ENCODE peak calls at places on chromosomes 7 and 10, in five cellular contexts. One of them, this sample, is unnamed. For H3K9me3, the result is how much of the 10 kb centered on the place peaks cover.

GRCh38 chr10:73907841-73908517 is 3.0 kb upstream of the PLAU start:
- DNase-seq in uterus: no peak
- DNase-seq in colonic mucosa: peak
- DNase-seq in heart left ventricle: peak
- DNase-seq in small intestine: no peak
- DNase-seq in this sample: no peak

GRCh38 chr10:31146496-31147219 is 115.0 kb upstream of the ZNF438 start:
- DNase-seq in small intestine: no peak
- DNase-seq in heart left ventricle: peak
- DNase-seq in colonic mucosa: no peak
- DNase-seq in uterus: peak
- DNase-seq in this sample: no peak

GRCh38 chr7:114865564-114865963 is 56.3 kb upstream of the MDFIC start:
- DNase-seq in uterus: peak
- DNase-seq in small intestine: peak
- DNase-seq in colonic mucosa: peak
- DNase-seq in heart left ventricle: peak
- DNase-seq in this sample: peak

GRCh38 chr10:52965938-52966401 is 193.4 kb upstream of the MBL2 start:
- DNase-seq in colonic mucosa: no peak
- DNase-seq in uterus: no peak
- DNase-seq in small intestine: no peak
- DNase-seq in heart left ventricle: no peak
- DNase-seq in this sample: no peak

GRCh38 chr7:137760111-137760510 is 86.7 kb downstream of the DGKI start:
- DNase-seq in colonic mucosa: no peak
- DNase-seq in uterus: no peak
- DNase-seq in heart left ventricle: no peak
- DNase-seq in small intestine: no peak
- DNase-seq in this sample: no peak

GRCh38 chr7:145582742-145583303 is 533.8 kb upstream of the CNTNAP2 start:
- DNase-seq in colonic mucosa: no peak
- DNase-seq in uterus: no peak
- DNase-seq in small intestine: no peak
- DNase-seq in heart left ventricle: no peak
- DNase-seq in this sample: no peak

GRCh38 chr7:47571355-47572100 is 10.4 kb downstream of the TNS3 start:
- DNase-seq in heart left ventricle: peak
- DNase-seq in uterus: peak
- DNase-seq in colonic mucosa: peak
- DNase-seq in small intestine: peak
- DNase-seq in this sample: no peak

GRCh38 chr7:17625038-17625437 is 315.3 kb downstream of the SNX13 start:
- DNase-seq in uterus: no peak
- DNase-seq in colonic mucosa: no peak
- DNase-seq in small intestine: no peak
- DNase-seq in heart left ventricle: no peak
- DNase-seq in this sample: no peak

GRCh38 chr10:124572751-124573150 is 111.1 kb downstream of the LHPP start:
- DNase-seq in colonic mucosa: no peak
- DNase-seq in uterus: no peak
- DNase-seq in heart left ventricle: no peak
- DNase-seq in small intestine: no peak
- DNase-seq in this sample: no peak

GRCh38 chr10:70328987-70329386 is 45.2 kb upstream of the NPFFR1 start:
- DNase-seq in small intestine: no peak
- DNase-seq in uterus: no peak
- DNase-seq in heart left ventricle: no peak
- DNase-seq in colonic mucosa: no peak
- DNase-seq in this sample: no peak

GRCh38 chr10:3090914-3091313 is 23.6 kb downstream of the PFKP start:
- DNase-seq in small intestine: peak
- DNase-seq in colonic mucosa: peak
- DNase-seq in uterus: peak
- DNase-seq in heart left ventricle: peak
- DNase-seq in this sample: no peak

GRCh38 chr10:86047588-86047987 is 319.0 kb downstream of the GRID1 start:
- DNase-seq in heart left ventricle: no peak
- DNase-seq in uterus: no peak
- DNase-seq in small intestine: no peak
- DNase-seq in colonic mucosa: no peak
- DNase-seq in this sample: no peak

GRCh38 chr7:121544726-121545125 is 148.6 kb upstream of the FAM3C start:
- DNase-seq in small intestine: peak
- DNase-seq in uterus: peak
- DNase-seq in heart left ventricle: no peak
- DNase-seq in colonic mucosa: no peak
- DNase-seq in this sample: no peak

GRCh38 chr7:15783971-15784693 is 97.6 kb upstream of the MEOX2 start:
- DNase-seq in colonic mucosa: no peak
- DNase-seq in small intestine: no peak
- DNase-seq in heart left ventricle: no peak
- DNase-seq in uterus: no peak
- DNase-seq in this sample: no peak
- H3K9me3 ChIP-seq in colonic mucosa: under half
- H3K9me3 ChIP-seq in small intestine: under half
- H3K9me3 ChIP-seq in heart left ventricle: under half
- H3K9me3 ChIP-seq in uterus: under half
- H3K9me3 ChIP-seq in this sample: under half

GRCh38 chr7:57204411-57204811 is 72.2 kb upstream of the ZNF479 start:
- DNase-seq in colonic mucosa: no peak
- DNase-seq in uterus: no peak
- DNase-seq in small intestine: no peak
- DNase-seq in heart left ventricle: no peak
- DNase-seq in this sample: no peak

GRCh38 chr7:57210871-57211270 is 78.6 kb upstream of the ZNF479 start:
- DNase-seq in uterus: no peak
- DNase-seq in heart left ventricle: no peak
- DNase-seq in small intestine: no peak
- DNase-seq in colonic mucosa: no peak
- DNase-seq in this sample: no peak

GRCh38 chr7:57210212-57210611 is 78.0 kb upstream of the ZNF479 start:
- DNase-seq in uterus: no peak
- DNase-seq in colonic mucosa: no peak
- DNase-seq in small intestine: no peak
- DNase-seq in heart left ventricle: no peak
- DNase-seq in this sample: no peak

GRCh38 chr7:57205000-57205399 is 72.8 kb upstream of the ZNF479 start:
- DNase-seq in uterus: no peak
- DNase-seq in heart left ventricle: no peak
- DNase-seq in small intestine: no peak
- DNase-seq in colonic mucosa: no peak
- DNase-seq in this sample: no peak

DNA sequence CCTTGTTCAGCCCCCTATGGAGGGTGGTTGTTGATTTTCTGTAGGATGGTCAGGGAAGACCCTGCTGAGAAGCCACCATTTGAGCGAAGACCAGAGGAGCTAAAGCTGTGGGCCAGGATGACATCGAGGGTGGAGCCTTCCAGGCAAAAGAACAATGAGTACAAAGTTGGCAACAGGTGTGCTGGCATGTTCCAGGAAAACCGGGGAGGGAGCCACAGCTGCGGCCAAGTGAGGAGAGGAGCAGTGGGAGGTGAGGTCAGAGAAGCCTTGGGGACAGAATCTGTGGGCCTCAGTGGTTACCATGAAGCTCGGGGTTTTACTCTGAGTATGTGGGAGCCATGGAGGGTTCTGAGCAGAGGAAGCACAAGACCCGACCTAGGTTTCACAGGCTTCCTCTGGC is 75.6 kb upstream of the ZNF479 start:
- DNase-seq in uterus: no peak
- DNase-seq in small intestine: no peak
- DNase-seq in heart left ventricle: no peak
- DNase-seq in colonic mucosa: no peak
- DNase-seq in this sample: no peak
- H3K9me3 ChIP-seq in uterus: under half
- H3K9me3 ChIP-seq in small intestine: under half
- H3K9me3 ChIP-seq in heart left ventricle: under half
- H3K9me3 ChIP-seq in colonic mucosa: under half
- H3K9me3 ChIP-seq in this sample: under half

GRCh38 chr7:157784114-157784835 is 447.5 kb downstream of the DNAJB6 start:
- DNase-seq in small intestine: no peak
- DNase-seq in uterus: no peak
- DNase-seq in heart left ventricle: no peak
- DNase-seq in colonic mucosa: no peak
- DNase-seq in this sample: no peak

GRCh38 chr7:157785486-157786186 is 448.8 kb downstream of the DNAJB6 start:
- DNase-seq in small intestine: no peak
- DNase-seq in heart left ventricle: no peak
- DNase-seq in colonic mucosa: no peak
- DNase-seq in uterus: no peak
- DNase-seq in this sample: no peak

GRCh38 chr7:157787275-157787701 is 450.5 kb downstream of the DNAJB6 start:
- DNase-seq in uterus: no peak
- DNase-seq in heart left ventricle: no peak
- DNase-seq in small intestine: no peak
- DNase-seq in colonic mucosa: no peak
- DNase-seq in this sample: no peak

GRCh38 chr7:157786375-157787274 is 449.8 kb downstream of the DNAJB6 start:
- DNase-seq in colonic mucosa: no peak
- DNase-seq in small intestine: no peak
- DNase-seq in heart left ventricle: no peak
- DNase-seq in uterus: no peak
- DNase-seq in this sample: no peak

DNA sequence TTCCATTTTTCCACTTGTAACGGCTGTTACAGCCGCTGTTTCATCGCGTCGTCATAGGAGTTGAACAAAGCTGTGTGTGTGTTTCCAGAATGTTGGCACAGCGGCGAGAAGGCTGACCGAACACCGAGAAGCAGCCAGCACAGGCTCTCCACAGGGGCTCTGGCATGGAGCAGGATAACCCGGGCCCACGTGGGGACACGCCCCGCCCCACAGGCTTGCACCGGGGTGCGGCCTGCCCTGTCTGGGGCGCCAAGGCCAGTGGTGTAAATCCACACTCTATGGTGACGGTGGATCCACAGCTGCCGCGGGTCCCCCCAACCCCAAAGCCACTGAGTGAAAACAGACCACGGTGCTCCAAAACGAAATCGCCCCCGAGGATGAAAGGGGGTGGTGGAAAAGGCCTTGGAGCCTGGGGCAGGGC is 448.2 kb downstream of the DNAJB6 start:
- DNase-seq in uterus: no peak
- DNase-seq in heart left ventricle: no peak
- DNase-seq in colonic mucosa: no peak
- DNase-seq in small intestine: no peak
- DNase-seq in this sample: no peak
- H3K9me3 ChIP-seq in uterus: under half
- H3K9me3 ChIP-seq in heart left ventricle: under half
- H3K9me3 ChIP-seq in colonic mucosa: under half
- H3K9me3 ChIP-seq in small intestine: under half
- H3K9me3 ChIP-seq in this sample: under half

GRCh38 chr7:157829491-157829890 is 492.7 kb downstream of the DNAJB6 start:
- DNase-seq in small intestine: no peak
- DNase-seq in heart left ventricle: no peak
- DNase-seq in colonic mucosa: no peak
- DNase-seq in uterus: no peak
- DNase-seq in this sample: no peak
- H3K9me3 ChIP-seq in small intestine: under half
- H3K9me3 ChIP-seq in heart left ventricle: under half
- H3K9me3 ChIP-seq in colonic mucosa: under half
- H3K9me3 ChIP-seq in uterus: under half
- H3K9me3 ChIP-seq in this sample: under half

GRCh38 chr7:157775560-157776332 is 438.9 kb downstream of the DNAJB6 start:
- DNase-seq in colonic mucosa: no peak
- DNase-seq in heart left ventricle: no peak
- DNase-seq in uterus: no peak
- DNase-seq in small intestine: no peak
- DNase-seq in this sample: no peak
- H3K9me3 ChIP-seq in colonic mucosa: under half
- H3K9me3 ChIP-seq in heart left ventricle: under half
- H3K9me3 ChIP-seq in uterus: under half
- H3K9me3 ChIP-seq in small intestine: under half
- H3K9me3 ChIP-seq in this sample: under half

GRCh38 chr10:90133606-90134005 is 432.2 kb downstream of the KIF20B start:
- DNase-seq in small intestine: no peak
- DNase-seq in heart left ventricle: no peak
- DNase-seq in colonic mucosa: no peak
- DNase-seq in uterus: no peak
- DNase-seq in this sample: no peak

GRCh38 chr10:90138844-90139243 is 437.5 kb downstream of the KIF20B start:
- DNase-seq in small intestine: no peak
- DNase-seq in heart left ventricle: no peak
- DNase-seq in colonic mucosa: no peak
- DNase-seq in uterus: no peak
- DNase-seq in this sample: no peak

GRCh38 chr10:90136731-90137316 is 435.4 kb downstream of the KIF20B start:
- DNase-seq in small intestine: no peak
- DNase-seq in heart left ventricle: no peak
- DNase-seq in uterus: no peak
- DNase-seq in colonic mucosa: no peak
- DNase-seq in this sample: no peak
- H3K9me3 ChIP-seq in small intestine: under half
- H3K9me3 ChIP-seq in heart left ventricle: half or more
- H3K9me3 ChIP-seq in uterus: under half
- H3K9me3 ChIP-seq in colonic mucosa: under half
- H3K9me3 ChIP-seq in this sample: under half

GRCh38 chr10:90443342-90443741 is 414.5 kb downstream of the HTR7 start:
- DNase-seq in uterus: no peak
- DNase-seq in heart left ventricle: no peak
- DNase-seq in small intestine: no peak
- DNase-seq in colonic mucosa: no peak
- DNase-seq in this sample: no peak
- H3K9me3 ChIP-seq in uterus: under half
- H3K9me3 ChIP-seq in heart left ventricle: under half
- H3K9me3 ChIP-seq in small intestine: under half
- H3K9me3 ChIP-seq in colonic mucosa: under half
- H3K9me3 ChIP-seq in this sample: under half

GRCh38 chr7:158257516-158258410 is 329.9 kb downstream of the PTPRN2 start:
- DNase-seq in heart left ventricle: no peak
- DNase-seq in uterus: no peak
- DNase-seq in small intestine: no peak
- DNase-seq in colonic mucosa: no peak
- DNase-seq in this sample: no peak

GRCh38 chr7:158259671-158260423 is 327.8 kb downstream of the PTPRN2 start:
- DNase-seq in colonic mucosa: no peak
- DNase-seq in heart left ventricle: no peak
- DNase-seq in uterus: no peak
- DNase-seq in small intestine: no peak
- DNase-seq in this sample: no peak

GRCh38 chr7:158258411-158259130 is 329.1 kb downstream of the PTPRN2 start:
- DNase-seq in colonic mucosa: no peak
- DNase-seq in small intestine: no peak
- DNase-seq in heart left ventricle: no peak
- DNase-seq in uterus: no peak
- DNase-seq in this sample: no peak

GRCh38 chr7:158260567-158261361 is 326.9 kb downstream of the PTPRN2 start:
- DNase-seq in colonic mucosa: no peak
- DNase-seq in uterus: no peak
- DNase-seq in small intestine: no peak
- DNase-seq in heart left ventricle: no peak
- DNase-seq in this sample: no peak

DNA sequence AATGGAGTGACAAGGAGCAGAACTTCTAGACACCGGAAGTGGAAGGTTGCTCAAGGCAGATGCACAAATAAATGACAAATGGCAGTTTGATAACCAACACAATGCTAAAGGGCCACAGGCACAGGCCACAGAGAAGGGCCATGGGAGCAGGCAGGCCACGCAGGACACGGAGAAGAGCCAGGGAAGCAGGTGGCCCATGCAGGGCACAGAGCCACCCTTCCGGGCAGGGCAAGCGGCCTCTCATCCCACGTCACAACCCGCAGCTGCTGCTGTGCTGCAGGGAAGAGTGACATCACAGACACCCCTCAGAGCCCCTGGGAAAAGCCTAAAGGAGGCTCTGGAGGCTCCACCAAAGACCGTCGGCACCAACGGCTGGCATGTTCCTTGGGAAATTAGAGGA is 328.5 kb downstream of the PTPRN2 start:
- DNase-seq in small intestine: no peak
- DNase-seq in colonic mucosa: no peak
- DNase-seq in uterus: no peak
- DNase-seq in heart left ventricle: no peak
- DNase-seq in this sample: no peak
- H3K9me3 ChIP-seq in small intestine: under half
- H3K9me3 ChIP-seq in colonic mucosa: under half
- H3K9me3 ChIP-seq in uterus: under half
- H3K9me3 ChIP-seq in heart left ventricle: under half
- H3K9me3 ChIP-seq in this sample: under half

This sample was measured in T-helper 17 cell.